ENCODE peak calls at places on chromosomes 2 and 18, in eight cellular contexts. E is lower leg skin; N is fibroblast of mammary gland; G is stimulated activated CD4-positive, alpha-beta T cell treated with anti-CD3 and anti-CD28 coated beads, TNF-alpha, amount 100 ng/mL, for 48 hours; O is caudate nucleus; R is Caki2; H is HTR-8/SVneo; S is mucosa of descending colon. L is an unnamed sample.

GRCh38 chr18:1914489-1914888 is 656.8 kb downstream of the METTL4 start:
- DNase-seq in E (no peak), N (no peak), G (no peak), O (no peak), R (peak; percentile 17), H (no peak), S (no peak), L (no peak)

GRCh38 chr2:151394509-151394908 is 15.2 kb upstream of the RIF1 start:
- DNase-seq in E (no peak), N (no peak), G (no peak), O (no peak), R (no peak), H (no peak), S (no peak), L (no peak)

GRCh38 chr2:207352978-207353377 is 176.8 kb upstream of the CREB1 start:
- DNase-seq in E (no peak), N (no peak), G (no peak), O (no peak), R (no peak), H (no peak), S (no peak), L (no peak)

GRCh38 chr18:62827397-62827796 is 112.1 kb downstream of the PHLPP1 start:
- DNase-seq in E (no peak), N (no peak), G (no peak), O (no peak), R (no peak), H (no peak), S (no peak), L (no peak)

GRCh38 chr18:20971886-20972267 is 139.7 kb downstream of the ROCK1 start:
- DNase-seq in E (no peak), N (peak; percentile 50), G (no peak), O (no peak), R (no peak), H (peak; percentile 13), S (no peak), L (no peak)

GRCh38 chr2:195382186-195382585 is 274.8 kb upstream of the SLC39A10 start:
- DNase-seq in E (no peak), N (no peak), G (no peak), O (no peak), R (no peak), H (no peak), S (no peak), L (no peak)

GRCh38 chr2:989766-990467 is 39.3 kb downstream of the SNTG2 start:
- DNase-seq in E (no peak), N (no peak), G (no peak), O (no peak), R (no peak), H (no peak), S (no peak), L (no peak)

GRCh38 chr2:112150851-112151250 is 12.7 kb downstream of the FBLN7 start:
- DNase-seq in E (peak; percentile 70), N (no peak), G (no peak), O (no peak), R (no peak), H (no peak), S (no peak), L (no peak)

L was measured in gastrocnemius medialis.